ENCODE peak calls at places on chromosomes 5 and 9, in ten cellular contexts. H is A549, J is GM23338, D is aorta, G is heart left ventricle, Y is upper lobe of left lung, E is stomach, C is esophagus squamous epithelium, Q is endodermal cell, W is breast epithelium. V is an unnamed sample.

GRCh38 chr9:7130421-7130820 is 372.6 kb downstream of the KDM4C start:
- DNase-seq in H (no peak), C (no peak), E (no peak), G (no peak), D (no peak), Y (no peak), W (no peak), J (no peak), Q (no peak), V (no peak)

GRCh38 chr9:109253241-109253636 is 67.6 kb downstream of the EPB41L4B start:
- DNase-seq in C (no peak), W (no peak), E (no peak), J (no peak), D (no peak), Y (no peak), G (no peak), Q (peak; percentile 13), H (no peak), V (no peak)

GRCh38 chr9:5499889-5500398 is 10.4 kb upstream of the PDCD1LG2 start:
- DNase-seq in W (no peak), G (no peak), D (no peak), H (no peak), Q (no peak), Y (peak; percentile 45), E (no peak), J (no peak), C (no peak), V (no peak)

GRCh38 chr5:82603280-82603987 is 325.3 kb upstream of the RPS23 start:
- DNase-seq in Q (no peak), E (no peak), J (no peak), G (no peak), W (no peak), H (no peak), D (no peak), Y (no peak), C (no peak), V (no peak)

GRCh38 chr9:104927912-104928740 is at the start of gene ABCA1:
- DNase-seq in D (peak; percentile 97), J (peak; percentile 96), W (peak; percentile 86), G (peak; percentile 93), H (peak; percentile 79), E (peak; percentile 91), Q (peak; percentile 92), C (peak; percentile 78), Y (peak; percentile 95), V (peak; percentile 96)

GRCh38 chr5:91058575-91058974 is 324.5 kb downstream of the ARRDC3 start:
- DNase-seq in Y (peak; percentile 57), J (no peak), D (no peak), W (no peak), C (no peak), G (no peak), E (no peak), H (no peak), Q (no peak), V (no peak)

GRCh38 chr5:19706776-19707175 is 281.2 kb downstream of the CDH18 start:
- DNase-seq in Y (no peak), E (no peak), C (no peak), J (no peak), D (no peak), W (no peak), G (no peak), Q (no peak), H (no peak), V (no peak)

GRCh38 chr9:79408617-79409016 is 163.1 kb upstream of the TLE4 start:
- DNase-seq in H (no peak), W (no peak), D (no peak), C (no peak), G (no peak), E (no peak), Y (no peak), Q (no peak), J (no peak), V (no peak)

GRCh38 chr9:34328500-34328982 is 527 bp downstream of the KIF24 start:
- DNase-seq in G (no peak), C (no peak), H (peak; percentile 25), W (no peak), Y (no peak), D (no peak), J (peak; percentile 44), E (no peak), Q (no peak), V (no peak)

DNA sequence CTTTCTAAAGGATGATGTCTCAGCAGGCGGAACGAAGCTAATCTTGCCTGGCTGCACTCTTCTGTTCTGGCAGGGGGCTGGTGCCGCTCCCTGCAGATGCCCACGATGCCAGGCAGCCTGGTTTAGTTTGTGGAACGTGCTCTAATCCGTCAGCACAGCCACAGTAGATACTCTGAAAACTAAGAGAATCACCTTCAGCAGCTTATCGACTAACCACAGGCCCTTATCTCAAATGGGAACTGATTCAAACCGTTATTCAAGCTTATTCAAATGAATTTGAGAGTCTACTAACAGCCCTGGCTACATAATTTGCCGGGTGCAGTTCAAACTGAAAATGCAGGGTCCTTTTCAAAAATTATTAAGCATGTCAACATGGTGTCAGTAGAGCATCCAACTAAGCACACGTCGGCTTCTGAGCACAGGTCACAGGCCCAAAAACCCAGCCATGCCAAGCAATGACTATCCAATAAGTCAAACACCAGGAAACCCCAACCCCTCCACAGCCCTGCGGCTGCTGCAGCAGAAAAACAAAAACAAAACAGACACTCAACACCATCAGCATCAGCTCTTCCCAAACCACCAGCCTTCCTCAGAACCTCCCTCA is 246.7 kb upstream of the ANKRD55 start:
- DNase-seq in Q (no peak), D (no peak), Y (no peak), C (no peak), W (no peak), J (no peak), H (no peak), E (no peak), G (no peak), V (no peak)
- H3K4me1 ChIP-seq in Q (peaks cover 5% of the 10 kb centered on the region), D (no peaks in the 10 kb centered on the region), Y (peaks cover 25% of the 10 kb centered on the region), C (peaks cover 61% of the 10 kb centered on the region), W (no peaks in the 10 kb centered on the region), J (peaks cover 8% of the 10 kb centered on the region), H (peaks cover 22% of the 10 kb centered on the region), E (peaks cover 30% of the 10 kb centered on the region), G (peaks cover 4% of the 10 kb centered on the region), V (peaks cover 27% of the 10 kb centered on the region)

GRCh38 chr5:81241961-81242648 is 9.0 kb downstream of the CKMT2 start:
- DNase-seq in C (no peak), W (no peak), H (no peak), G (no peak), Q (peak; percentile 55), E (no peak), Y (no peak), J (no peak), D (no peak), V (no peak)

GRCh38 chr5:81239613-81240012 is 6.5 kb downstream of the CKMT2 start:
- DNase-seq in H (no peak), D (peak; percentile 51), G (no peak), J (no peak), W (no peak), C (no peak), Y (no peak), E (no peak), Q (no peak), V (no peak)

GRCh38 chr5:81241001-81241400 is 7.9 kb downstream of the CKMT2 start:
- DNase-seq in Y (no peak), E (no peak), H (no peak), W (no peak), C (no peak), G (no peak), D (no peak), Q (no peak), J (no peak), V (no peak)

GRCh38 chr5:81235287-81236072 is 2.4 kb downstream of the CKMT2 start:
- DNase-seq in Y (no peak), H (no peak), J (no peak), D (peak; percentile 73), C (no peak), G (no peak), Q (no peak), W (no peak), E (no peak), V (no peak)

GRCh38 chr5:81238460-81238859 is 5.3 kb downstream of the CKMT2 start:
- DNase-seq in D (no peak), E (no peak), Q (no peak), H (no peak), C (no peak), Y (no peak), J (no peak), W (no peak), G (no peak), V (no peak)
- H3K4me1 ChIP-seq in D (no peaks in the 10 kb centered on the region), E (peaks cover 17% of the 10 kb centered on the region), Q (peaks cover 5% of the 10 kb centered on the region), H (no peaks in the 10 kb centered on the region), C (peaks cover 19% of the 10 kb centered on the region), Y (peaks cover 13% of the 10 kb centered on the region), J (peaks cover 12% of the 10 kb centered on the region), W (no peaks in the 10 kb centered on the region), G (peaks cover 20% of the 10 kb centered on the region), V (peaks cover 34% of the 10 kb centered on the region)

GRCh38 chr5:80185095-80185494 is 70.8 kb downstream of the SERINC5 start:
- DNase-seq in W (no peak), H (no peak), J (no peak), C (no peak), Y (no peak), Q (no peak), D (no peak), E (no peak), G (no peak), V (no peak)
- H3K4me1 ChIP-seq in W (no peaks in the 10 kb centered on the region), H (peaks cover 68% of the 10 kb centered on the region), J (peaks cover 66% of the 10 kb centered on the region), C (peaks cover 82% of the 10 kb centered on the region), Y (peaks cover 51% of the 10 kb centered on the region), Q (peaks cover 25% of the 10 kb centered on the region), D (no peaks in the 10 kb centered on the region), E (peaks cover 54% of the 10 kb centered on the region), G (peaks cover 9% of the 10 kb centered on the region), V (peaks cover 62% of the 10 kb centered on the region)

DNA sequence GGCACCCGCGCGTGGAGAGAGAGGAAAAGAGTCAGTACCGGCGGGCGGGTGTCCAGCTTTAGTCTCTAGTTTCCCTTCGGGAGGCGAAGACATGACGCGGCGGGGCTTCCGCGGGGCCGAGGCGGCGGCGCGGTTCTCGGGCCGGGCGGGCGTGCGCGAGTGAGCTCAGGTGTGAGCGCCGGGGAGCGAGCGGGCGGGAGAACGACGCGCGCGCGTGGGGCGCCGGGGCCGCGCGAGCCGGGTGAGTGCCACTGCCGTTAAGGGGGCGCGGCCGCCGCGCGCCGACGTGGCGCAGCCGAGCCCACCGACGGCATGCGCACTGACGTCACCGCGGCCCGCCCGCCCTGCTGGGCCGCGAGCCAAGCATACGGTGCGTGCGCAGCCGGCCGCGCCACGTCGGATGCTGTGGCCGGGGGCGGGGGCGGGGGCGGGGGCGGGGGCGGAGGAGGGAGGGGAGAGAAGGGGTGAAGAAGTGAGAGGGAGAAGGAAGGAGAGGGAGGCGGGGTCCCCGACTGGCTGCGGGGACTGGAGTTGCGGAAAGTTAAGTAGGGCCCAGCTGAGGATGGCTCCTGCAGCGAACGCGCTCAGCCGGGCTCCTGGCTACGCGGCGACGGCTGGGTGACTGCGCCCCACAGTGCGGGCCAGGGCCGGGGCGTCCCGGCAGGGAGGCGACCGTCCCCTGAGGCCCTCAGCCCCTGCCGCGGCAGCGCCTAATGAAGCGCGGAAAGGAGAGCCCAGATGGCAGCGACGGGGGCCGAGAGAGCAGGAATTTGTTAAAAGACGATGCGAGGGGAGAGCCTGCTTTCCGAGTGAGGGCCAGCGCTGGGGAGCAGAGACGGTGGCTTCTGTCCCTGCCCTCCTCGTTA is at the start of gene DAP:
- DNase-seq in E (peak; percentile 92), Q (peak; percentile 97), D (peak; percentile 89), H (peak; percentile 62), Y (peak; percentile 85), C (peak; percentile 61), J (peak; percentile 87), G (peak; percentile 94), W (peak; percentile 74), V (no peak)
- H3K4me1 ChIP-seq in E (peaks cover 44% of the 10 kb centered on the region), Q (no peaks in the 10 kb centered on the region), D (peaks cover 2% of the 10 kb centered on the region), H (peaks cover 6% of the 10 kb centered on the region), Y (peaks cover 56% of the 10 kb centered on the region), C (peaks cover 63% of the 10 kb centered on the region), J (peaks cover 19% of the 10 kb centered on the region), G (no peaks in the 10 kb centered on the region), W (no peaks in the 10 kb centered on the region), V (peaks cover 59% of the 10 kb centered on the region)

V was measured in vagina.